ENCODE peak calls at places on chromosomes 12 and 14, in six cellular contexts. K is pancreas; D is nucleus accumbens; E is right cardiac atrium; G is effector memory CD4-positive, alpha-beta T cell; L is T-helper 2 cell. P is an unnamed sample.

GRCh38 chr12:46886541-46887041 is 60.8 kb upstream of the SLC38A4 start:
- DNase-seq in G (no peak), K (no peak), D (no peak), L (no peak), E (no peak), P (no peak)

GRCh38 chr12:26918321-26919215 is 19.2 kb downstream of the INTS13 start:
- DNase-seq in G (no peak), L (no peak), K (no peak), E (no peak), D (no peak), P (no peak)

GRCh38 chr14:81728447-81728846 is 194.8 kb upstream of the SEL1L start:
- DNase-seq in L (no peak), D (no peak), G (no peak), E (no peak), K (no peak), P (no peak)

GRCh38 chr14:54803926-54804719 is 98.5 kb downstream of the GCH1 start:
- DNase-seq in G (no peak), E (no peak), D (no peak), L (no peak), K (no peak), P (no peak)

GRCh38 chr12:70692681-70693288 is 55.6 kb upstream of the PTPRB start:
- DNase-seq in D (no peak), E (no peak), K (no peak), L (no peak), G (no peak), P (no peak)

GRCh38 chr12:132124766-132125425 is 19.2 kb downstream of the DDX51 start:
- DNase-seq in K (no peak), L (no peak), D (no peak), G (no peak), E (peak; percentile 58), P (no peak)

GRCh38 chr14:54599932-54600331 is 33.0 kb downstream of the SAMD4A start:
- DNase-seq in E (no peak), L (no peak), K (no peak), D (no peak), G (no peak), P (no peak)

GRCh38 chr12:19978193-19978592 is 390.1 kb upstream of the PDE3A start:
- DNase-seq in L (no peak), D (no peak), G (no peak), E (no peak), K (no peak), P (no peak)

GRCh38 chr12:39831587-39832315 is 212.1 kb upstream of the ABCD2 start:
- DNase-seq in D (no peak), K (no peak), E (no peak), G (no peak), L (no peak), P (no peak)

GRCh38 chr12:91819132-91819447 is 326.6 kb downstream of the BTG1 start:
- DNase-seq in D (no peak), L (no peak), E (no peak), K (peak; percentile 43), G (no peak), P (no peak)

GRCh38 chr12:52332381-52332780 is 11.2 kb upstream of the KRT83 start:
- DNase-seq in L (no peak), E (no peak), D (no peak), G (no peak), K (no peak), P (no peak)

GRCh38 chr14:67172520-67172919 is 16.7 kb upstream of the GARIN2 start:
- DNase-seq in G (no peak), E (no peak), K (no peak), L (no peak), D (no peak), P (no peak)

GRCh38 chr14:100904307-100905019 is 941 bp upstream of the RTL1 start:
- DNase-seq in E (peak; percentile 75), L (no peak), K (no peak), D (no peak), G (no peak), P (no peak)

GRCh38 chr12:49364989-49365388 is 2.3 kb upstream of the SPATS2 start:
- DNase-seq in E (no peak), G (no peak), D (no peak), L (no peak), K (no peak), P (no peak)

GRCh38 chr14:40410708-40411107 is 978.5 kb upstream of the FBXO33 start:
- DNase-seq in D (no peak), L (no peak), K (no peak), G (no peak), E (no peak), P (no peak)

GRCh38 chr14:102849522-102850379 is 72.5 kb downstream of the TRAF3 start:
- DNase-seq in G (no peak), E (no peak), K (no peak), D (no peak), L (no peak), P (no peak)

GRCh38 chr12:130451001-130451930 is 113.6 kb downstream of the PIWIL1 start:
- DNase-seq in D (no peak), K (no peak), G (no peak), L (no peak), E (peak; percentile 44), P (no peak)

GRCh38 chr14:77761205-77761931 is 412 bp upstream of the SNW1 start:
- DNase-seq in L (no peak), D (peak; percentile 2), G (no peak), E (peak; percentile 58), K (no peak), P (no peak)

GRCh38 chr12:132160016-132160415 is 15.8 kb downstream of the NOC4L start:
- DNase-seq in D (no peak), L (peak; percentile 6), E (no peak), G (no peak), K (no peak), P (peak; percentile 51)

P was measured in natural killer cell treated with Interleukin-12 subunit alpha and Interleukin-12 subunit beta and Interleukin-15 and Interleukin-18, amount 100 ng/mL, for 72 hours.